ENCODE peak calls at places on chromosomes 11 and 22, in four cellular contexts. Y is SJSA1, S is thoracic aorta, I is DND-41. D is an unnamed sample.

GRCh38 chr22:20158366-20159036 is 7.6 kb upstream of the CCDC188 start:
- DNase-seq in S (no peak), Y (no peak), I (no peak), D (no peak)

GRCh38 chr22:19289475-19290161 is 1.9 kb downstream of the CLTCL1 start:
- DNase-seq in S (no peak), Y (peak), I (no peak), D (peak)

GRCh38 chr11:30758012-30758411 is 171.9 kb upstream of the MPPED2 start:
- DNase-seq in S (no peak), I (no peak), Y (no peak), D (no peak)

GRCh38 chr11:124069429-124070401 is 28.6 kb upstream of the OR10G7 start:
- DNase-seq in I (peak), Y (peak), S (no peak), D (peak)

GRCh38 chr22:41305646-41306045 is 4.3 kb downstream of the ZC3H7B start:
- DNase-seq in I (no peak), S (no peak), Y (peak), D (no peak)

GRCh38 chr11:47551086-47551485 is 1.8 kb downstream of the CELF1 start:
- DNase-seq in Y (no peak), S (no peak), I (no peak), D (peak)

GRCh38 chr22:30989473-30989872 is 20.4 kb downstream of the TUG1 start:
- DNase-seq in S (no peak), I (no peak), Y (no peak), D (no peak)

GRCh38 chr11:33773399-33774355 is 643 bp downstream of the FBXO3 start:
- DNase-seq in Y (no peak), I (peak), S (no peak), D (no peak)

GRCh38 chr11:75339685-75340409 is 11.6 kb downstream of the ARRB1 start:
- DNase-seq in S (no peak), Y (no peak), I (peak), D (no peak)

GRCh38 chr11:134818531-134818930 is 406.5 kb upstream of the B3GAT1 start:
- DNase-seq in I (no peak), Y (no peak), S (no peak), D (no peak)

GRCh38 chr11:15158351-15159015 is 43.8 kb downstream of the INSC start:
- DNase-seq in Y (no peak), S (no peak), I (no peak), D (no peak)

GRCh38 chr11:22875869-22876473 is 15.7 kb upstream of the CCDC179 start:
- DNase-seq in S (peak), Y (peak), I (peak), D (peak)

GRCh38 chr11:12017243-12017678 is 8.8 kb upstream of the DKK3 start:
- DNase-seq in S (no peak), I (no peak), Y (no peak), D (no peak)

GRCh38 chr11:120571476-120571875 is 59.9 kb downstream of the GRIK4 start:
- DNase-seq in Y (no peak), S (no peak), I (no peak), D (no peak)

GRCh38 chr11:3218483-3219280 is at the start of gene MRGPRG:
- DNase-seq in S (no peak), I (no peak), Y (no peak), D (no peak)

GRCh38 chr11:119497717-119498116 is 74.7 kb upstream of the THY1 start:
- DNase-seq in Y (no peak), I (no peak), S (no peak), D (no peak)

GRCh38 chr11:44978961-44979331 is 28.3 kb upstream of the TP53I11 start:
- DNase-seq in Y (no peak), I (no peak), S (no peak), D (no peak)

GRCh38 chr22:44776535-44777363 is 24.4 kb downstream of the ARHGAP8 start:
- DNase-seq in S (no peak), Y (no peak), I (no peak), D (no peak)

GRCh38 chr22:45537734-45538181 is 35.1 kb downstream of the FBLN1 start:
- DNase-seq in Y (peak), I (peak), S (no peak), D (no peak)

GRCh38 chr11:112597290-112597689 is 336.6 kb upstream of the PLET1 start:
- DNase-seq in Y (no peak), I (no peak), S (no peak), D (peak)

GRCh38 chr11:36361472-36361871 is 65.4 kb downstream of the PRR5L start:
- DNase-seq in I (no peak), Y (no peak), S (no peak), D (no peak)

GRCh38 chr22:17369553-17370035 is 334 bp downstream of the CECR2 start:
- DNase-seq in I (no peak), Y (no peak), S (no peak), D (no peak)

GRCh38 chr11:75668508-75669297 is at the start of gene MAP6:
- DNase-seq in Y (no peak), I (no peak), S (no peak), D (no peak)

GRCh38 chr11:95699631-95700470 is 89.7 kb downstream of the FAM76B start:
- DNase-seq in S (no peak), I (no peak), Y (no peak), D (no peak)

GRCh38 chr11:6438979-6439571 is 1.7 kb downstream of the HPX start:
- DNase-seq in Y (no peak), S (no peak), I (peak), D (peak)

GRCh38 chr22:19772673-19773469 is 12.3 kb downstream of the TBX1 start:
- DNase-seq in I (no peak), Y (no peak), S (no peak), D (no peak)

GRCh38 chr11:126139541-126140091 is 71.8 kb downstream of the RPUSD4 start:
- DNase-seq in Y (no peak), S (no peak), I (no peak), D (no peak)

GRCh38 chr11:110093407-110094297 is 460 bp downstream of the ZC3H12C start:
- DNase-seq in S (no peak), I (no peak), Y (peak), D (no peak)

GRCh38 chr11:111938687-111939160 is 1.6 kb downstream of the DIXDC1 start:
- DNase-seq in I (no peak), S (no peak), Y (no peak), D (no peak)

DNA sequence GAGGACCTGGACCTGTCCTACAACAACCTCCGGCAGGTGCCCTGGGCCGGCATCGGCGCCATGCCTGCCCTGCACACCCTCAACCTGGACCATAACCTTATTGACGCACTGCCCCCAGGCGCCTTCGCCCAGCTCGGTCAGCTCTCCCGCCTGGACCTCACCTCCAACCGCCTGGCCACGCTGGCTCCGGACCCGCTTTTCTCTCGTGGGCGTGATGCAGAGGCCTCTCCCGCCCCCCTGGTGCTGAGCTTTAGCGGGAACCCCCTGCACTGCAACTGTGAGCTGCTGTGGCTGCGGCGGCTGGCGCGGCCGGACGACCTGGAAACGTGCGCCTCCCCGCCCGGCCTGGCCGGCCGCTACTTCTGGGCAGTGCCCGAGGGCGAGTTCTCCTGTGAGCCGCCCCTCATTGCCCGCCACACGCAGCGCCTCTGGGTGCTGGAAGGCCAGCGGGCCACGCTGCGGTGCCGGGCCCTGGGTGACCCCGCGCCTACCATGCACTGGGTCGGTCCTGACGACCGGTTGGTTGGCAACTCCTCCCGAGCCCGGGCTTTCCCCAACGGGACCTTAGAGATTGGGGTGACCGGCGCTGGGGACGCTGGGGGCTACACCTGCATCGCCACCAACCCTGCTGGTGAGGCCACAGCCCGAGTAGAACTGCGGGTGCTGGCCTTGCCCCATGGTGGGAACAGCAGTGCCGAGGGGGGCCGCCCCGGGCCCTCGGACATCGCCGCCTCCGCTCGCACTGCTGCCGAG is 1.5 kb downstream of the LRFN4 start:
- DNase-seq in S (no peak), Y (no peak), I (no peak), D (no peak)
- H3K4me3 ChIP-seq in S (no peak), Y (peak), I (no peak), D (no peak)

GRCh38 chr22:46761017-46761416 is 1.4 kb upstream of the TBC1D22A start:
- DNase-seq in I (no peak), Y (no peak), S (no peak), D (no peak)
- H3K4me3 ChIP-seq in I (no peak), Y (no peak), S (peak), D (no peak)

GRCh38 chr11:69382131-69383128 is 88.5 kb downstream of the MYEOV start:
- DNase-seq in I (no peak), S (no peak), Y (peak), D (no peak)
- H3K4me3 ChIP-seq in I (no peak), S (no peak), Y (peak), D (no peak)

DNA sequence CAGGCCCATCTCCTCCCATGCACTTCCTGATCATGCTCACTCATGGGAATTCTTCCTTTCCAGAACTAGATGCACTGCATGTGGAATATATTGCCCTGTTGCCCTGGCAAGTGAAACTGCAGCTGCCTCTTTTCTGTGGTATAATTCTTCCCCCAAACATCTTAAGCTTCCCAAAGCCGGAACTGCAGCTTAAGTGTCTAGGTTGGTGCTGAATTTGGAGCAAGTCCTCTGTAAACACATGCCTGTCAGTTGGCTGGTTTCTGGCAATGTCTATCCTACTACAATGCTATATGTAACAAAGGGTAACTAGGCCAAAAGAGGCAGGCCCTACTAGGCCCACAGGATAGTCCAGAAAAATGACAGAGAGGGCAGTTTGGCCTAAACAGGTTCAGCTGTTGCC is 27.9 kb downstream of the ASCC2 start:
- DNase-seq in S (no peak), Y (no peak), I (no peak), D (no peak)
- H3K4me3 ChIP-seq in S (no peak), Y (no peak), I (no peak), D (no peak)

DNA sequence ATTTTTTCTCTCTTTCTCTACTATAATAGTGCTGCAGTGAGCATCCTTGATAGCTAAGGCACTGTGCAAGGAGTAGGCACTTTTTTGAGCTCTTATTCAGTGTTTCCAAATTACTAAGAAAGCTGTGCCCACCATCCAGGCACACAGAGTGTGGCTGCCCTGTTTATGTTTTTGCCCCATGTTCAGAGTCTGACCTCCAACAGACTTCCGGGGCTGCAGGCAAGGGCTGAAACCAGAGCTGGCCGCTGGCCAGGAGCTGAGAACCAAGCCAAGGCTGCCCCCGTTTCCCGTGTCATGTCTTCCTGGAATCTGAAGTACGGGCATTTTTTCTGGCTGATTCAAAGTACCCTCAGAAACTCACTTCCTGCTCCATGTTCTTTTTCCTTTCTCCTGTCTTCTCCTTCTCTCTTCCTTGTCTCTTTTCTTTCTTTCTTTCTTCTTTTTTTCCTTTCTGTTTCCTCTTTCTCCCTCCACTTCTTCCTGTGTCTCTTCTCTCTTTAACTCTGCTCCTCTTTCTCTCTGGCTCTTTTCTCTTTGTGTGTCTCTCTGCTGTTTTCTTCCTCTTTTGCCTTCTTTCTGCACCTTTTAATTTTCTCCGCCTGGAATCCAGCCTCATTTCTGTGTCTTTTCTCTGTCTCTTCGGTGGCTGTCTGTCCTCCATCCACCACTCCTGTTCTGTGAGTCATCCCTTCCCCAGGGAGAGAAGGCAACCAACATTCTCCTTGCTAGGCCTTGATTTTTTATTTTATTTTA is 17.0 kb upstream of the KCTD14 start:
- DNase-seq in S (peak), Y (peak), I (peak), D (no peak)
- H3K4me3 ChIP-seq in S (peak), Y (peak), I (no peak), D (no peak)

DNA sequence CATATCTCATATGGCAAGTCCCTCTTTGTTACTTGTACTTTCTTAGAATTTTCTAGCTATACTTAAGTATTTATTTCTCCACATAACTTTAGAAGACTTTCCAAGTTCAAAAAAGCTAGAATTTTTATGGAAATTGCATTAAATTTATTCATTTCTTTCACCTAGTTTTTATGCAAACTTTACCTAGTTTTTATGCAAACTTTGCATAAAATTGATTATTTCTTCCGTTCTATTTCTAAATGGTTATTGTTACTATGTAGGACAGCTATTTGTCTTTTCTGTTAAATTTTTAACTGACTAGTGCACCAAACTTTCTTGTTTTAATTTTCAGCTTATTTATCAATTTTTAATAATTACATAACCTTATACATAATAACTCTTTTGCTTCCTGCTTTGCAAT is 3.2 kb upstream of the CREBZF start:
- DNase-seq in S (no peak), Y (no peak), I (no peak), D (no peak)
- H3K4me3 ChIP-seq in S (no peak), Y (no peak), I (no peak), D (no peak)